ENCODE peak calls at places on chromosomes 4 and X, in six cellular contexts. One of them, this sample, is unnamed.

GRCh38 chr4:99655315-99656081 is 2.1 kb downstream of the C4orf54 start:
- DNase-seq in psoas muscle: no peak
- DNase-seq in GM13977: no peak
- DNase-seq in cardiac muscle cell: peak
- DNase-seq in NCI-H510A treated with DMSO at 0.1 percent for 48 hours: no peak
- DNase-seq in NCI-H1092: peak
- DNase-seq in this sample: no peak

GRCh38 chr4:24913099-24913445 is 230 bp upstream of the CCDC149 start:
- DNase-seq in GM13977: no peak
- DNase-seq in NCI-H1092: no peak
- DNase-seq in NCI-H510A treated with DMSO at 0.1 percent for 48 hours: no peak
- DNase-seq in cardiac muscle cell: no peak
- DNase-seq in psoas muscle: no peak
- DNase-seq in this sample: no peak

GRCh38 chr4:185662030-185662778 is 126.9 kb upstream of the PDLIM3 start:
- DNase-seq in NCI-H1092: no peak
- DNase-seq in GM13977: no peak
- DNase-seq in cardiac muscle cell: no peak
- DNase-seq in NCI-H510A treated with DMSO at 0.1 percent for 48 hours: no peak
- DNase-seq in psoas muscle: no peak
- DNase-seq in this sample: no peak

GRCh38 chr4:157564771-157565170 is 344.2 kb downstream of the GRIA2 start:
- DNase-seq in NCI-H1092: no peak
- DNase-seq in NCI-H510A treated with DMSO at 0.1 percent for 48 hours: no peak
- DNase-seq in psoas muscle: no peak
- DNase-seq in GM13977: no peak
- DNase-seq in cardiac muscle cell: no peak
- DNase-seq in this sample: no peak

GRCh38 chr4:148214529-148215166 is 227.6 kb downstream of the NR3C2 start:
- DNase-seq in NCI-H1092: no peak
- DNase-seq in psoas muscle: peak
- DNase-seq in cardiac muscle cell: no peak
- DNase-seq in NCI-H510A treated with DMSO at 0.1 percent for 48 hours: no peak
- DNase-seq in GM13977: no peak
- DNase-seq in this sample: no peak

GRCh38 chrX:113833656-113834055 is 750.2 kb upstream of the HTR2C start:
- DNase-seq in GM13977: no peak
- DNase-seq in cardiac muscle cell: peak
- DNase-seq in NCI-H510A treated with DMSO at 0.1 percent for 48 hours: no peak
- DNase-seq in psoas muscle: no peak
- DNase-seq in NCI-H1092: no peak
- DNase-seq in this sample: no peak

GRCh38 chr4:68271851-68272756 is 26.6 kb upstream of the TMPRSS11B start:
- DNase-seq in NCI-H1092: no peak
- DNase-seq in psoas muscle: no peak
- DNase-seq in cardiac muscle cell: peak
- DNase-seq in NCI-H510A treated with DMSO at 0.1 percent for 48 hours: peak
- DNase-seq in GM13977: peak
- DNase-seq in this sample: peak

GRCh38 chr4:127501103-127501502 is 131.7 kb upstream of the INTU start:
- DNase-seq in cardiac muscle cell: peak
- DNase-seq in GM13977: no peak
- DNase-seq in NCI-H1092: no peak
- DNase-seq in NCI-H510A treated with DMSO at 0.1 percent for 48 hours: no peak
- DNase-seq in psoas muscle: no peak
- DNase-seq in this sample: no peak

GRCh38 chrX:123959281-123960063 is 2.0 kb upstream of the STAG2 start:
- DNase-seq in cardiac muscle cell: peak
- DNase-seq in NCI-H510A treated with DMSO at 0.1 percent for 48 hours: peak
- DNase-seq in GM13977: peak
- DNase-seq in psoas muscle: peak
- DNase-seq in NCI-H1092: no peak
- DNase-seq in this sample: peak

GRCh38 chr4:96352051-96352517 is 512.2 kb downstream of the PDHA2 start:
- DNase-seq in cardiac muscle cell: peak
- DNase-seq in psoas muscle: no peak
- DNase-seq in GM13977: no peak
- DNase-seq in NCI-H1092: no peak
- DNase-seq in NCI-H510A treated with DMSO at 0.1 percent for 48 hours: peak
- DNase-seq in this sample: peak

GRCh38 chr4:127782275-127783025 is at the start of gene HSPA4L:
- DNase-seq in NCI-H510A treated with DMSO at 0.1 percent for 48 hours: peak
- DNase-seq in GM13977: peak
- DNase-seq in NCI-H1092: peak
- DNase-seq in cardiac muscle cell: no peak
- DNase-seq in psoas muscle: peak
- DNase-seq in this sample: peak

GRCh38 chr4:119138046-119138445 is 2.4 kb downstream of the MYOZ2 start:
- DNase-seq in NCI-H510A treated with DMSO at 0.1 percent for 48 hours: no peak
- DNase-seq in NCI-H1092: no peak
- DNase-seq in GM13977: no peak
- DNase-seq in cardiac muscle cell: peak
- DNase-seq in psoas muscle: no peak
- DNase-seq in this sample: no peak

GRCh38 chrX:71989768-71990167 is 79.1 kb downstream of the NHSL2 start:
- DNase-seq in GM13977: no peak
- DNase-seq in psoas muscle: no peak
- DNase-seq in cardiac muscle cell: peak
- DNase-seq in NCI-H1092: no peak
- DNase-seq in NCI-H510A treated with DMSO at 0.1 percent for 48 hours: no peak
- DNase-seq in this sample: no peak

GRCh38 chr4:143085224-143085623 is 99.5 kb upstream of the USP38 start:
- DNase-seq in GM13977: no peak
- DNase-seq in NCI-H510A treated with DMSO at 0.1 percent for 48 hours: no peak
- DNase-seq in NCI-H1092: no peak
- DNase-seq in psoas muscle: no peak
- DNase-seq in cardiac muscle cell: peak
- DNase-seq in this sample: peak

GRCh38 chr4:153919667-153920066 is 130.8 kb upstream of the SFRP2 start:
- DNase-seq in NCI-H510A treated with DMSO at 0.1 percent for 48 hours: no peak
- DNase-seq in cardiac muscle cell: peak
- DNase-seq in GM13977: no peak
- DNase-seq in NCI-H1092: no peak
- DNase-seq in psoas muscle: no peak
- DNase-seq in this sample: no peak

GRCh38 chr4:174193438-174194015 is 89.9 kb downstream of the FBXO8 start:
- DNase-seq in psoas muscle: no peak
- DNase-seq in cardiac muscle cell: no peak
- DNase-seq in GM13977: no peak
- DNase-seq in NCI-H510A treated with DMSO at 0.1 percent for 48 hours: no peak
- DNase-seq in NCI-H1092: no peak
- DNase-seq in this sample: peak

GRCh38 chrX:152299787-152300186 is 151.3 kb downstream of the GABRA3 start:
- DNase-seq in cardiac muscle cell: no peak
- DNase-seq in NCI-H1092: no peak
- DNase-seq in psoas muscle: no peak
- DNase-seq in NCI-H510A treated with DMSO at 0.1 percent for 48 hours: no peak
- DNase-seq in GM13977: no peak
- DNase-seq in this sample: no peak

GRCh38 chrX:49792376-49792775 is 36.7 kb upstream of the PAGE4 start:
- DNase-seq in psoas muscle: no peak
- DNase-seq in GM13977: no peak
- DNase-seq in NCI-H510A treated with DMSO at 0.1 percent for 48 hours: no peak
- DNase-seq in NCI-H1092: no peak
- DNase-seq in cardiac muscle cell: no peak
- DNase-seq in this sample: no peak

GRCh38 chr4:140212646-140213045 is 58.7 kb upstream of the MAML3 start:
- DNase-seq in psoas muscle: no peak
- DNase-seq in NCI-H510A treated with DMSO at 0.1 percent for 48 hours: no peak
- DNase-seq in cardiac muscle cell: no peak
- DNase-seq in NCI-H1092: no peak
- DNase-seq in GM13977: no peak
- DNase-seq in this sample: no peak

GRCh38 chrX:10722804-10723364 is 102.5 kb upstream of the MID1 start:
- DNase-seq in psoas muscle: no peak
- DNase-seq in GM13977: peak
- DNase-seq in cardiac muscle cell: peak
- DNase-seq in NCI-H510A treated with DMSO at 0.1 percent for 48 hours: peak
- DNase-seq in NCI-H1092: peak
- DNase-seq in this sample: peak

GRCh38 chr4:37440519-37440900 is 196.0 kb downstream of the NWD2 start:
- DNase-seq in NCI-H1092: no peak
- DNase-seq in psoas muscle: no peak
- DNase-seq in cardiac muscle cell: no peak
- DNase-seq in GM13977: no peak
- DNase-seq in NCI-H510A treated with DMSO at 0.1 percent for 48 hours: no peak
- DNase-seq in this sample: peak

GRCh38 chr4:158008551-158009218 is 164.1 kb downstream of the GASK1B start:
- DNase-seq in NCI-H1092: no peak
- DNase-seq in cardiac muscle cell: peak
- DNase-seq in GM13977: no peak
- DNase-seq in psoas muscle: no peak
- DNase-seq in NCI-H510A treated with DMSO at 0.1 percent for 48 hours: no peak
- DNase-seq in this sample: no peak

GRCh38 chrX:19566359-19567141 is 51.2 kb upstream of the MAP3K15 start:
- DNase-seq in cardiac muscle cell: peak
- DNase-seq in GM13977: no peak
- DNase-seq in NCI-H1092: no peak
- DNase-seq in psoas muscle: no peak
- DNase-seq in NCI-H510A treated with DMSO at 0.1 percent for 48 hours: peak
- DNase-seq in this sample: peak

GRCh38 chr4:176320340-176320975 is 692 bp downstream of the SPCS3 start:
- DNase-seq in NCI-H510A treated with DMSO at 0.1 percent for 48 hours: peak
- DNase-seq in cardiac muscle cell: peak
- DNase-seq in psoas muscle: peak
- DNase-seq in NCI-H1092: peak
- DNase-seq in GM13977: peak
- DNase-seq in this sample: peak

GRCh38 chr4:2284934-2285664 is 23.2 kb upstream of the MXD4 start:
- DNase-seq in NCI-H1092: no peak
- DNase-seq in GM13977: no peak
- DNase-seq in NCI-H510A treated with DMSO at 0.1 percent for 48 hours: no peak
- DNase-seq in psoas muscle: peak
- DNase-seq in cardiac muscle cell: peak
- DNase-seq in this sample: no peak

GRCh38 chr4:91984466-91984865 is 319.3 kb upstream of the GRID2 start:
- DNase-seq in NCI-H510A treated with DMSO at 0.1 percent for 48 hours: no peak
- DNase-seq in cardiac muscle cell: peak
- DNase-seq in GM13977: no peak
- DNase-seq in NCI-H1092: no peak
- DNase-seq in psoas muscle: no peak
- DNase-seq in this sample: no peak

GRCh38 chrX:1425381-1425780 is 27.3 kb downstream of the ASMTL start:
- DNase-seq in cardiac muscle cell: no peak
- DNase-seq in NCI-H1092: no peak
- DNase-seq in psoas muscle: no peak
- DNase-seq in NCI-H510A treated with DMSO at 0.1 percent for 48 hours: no peak
- DNase-seq in GM13977: no peak
- DNase-seq in this sample: no peak

This sample was measured in DMS53.